ENCODE peak calls at places on chromosome 14, in four cellular contexts. One of them, this sample, is unnamed. For H3K36me3, the result is how much of the 10 kb centered on the place peaks cover.

GRCh38 chr14:64388533-64389243 is 535 bp downstream of the MTHFD1 start:
- DNase-seq in OCI-LY7: peak
- DNase-seq in trophoblast cell: peak
- DNase-seq in fibroblast of lung: peak
- DNase-seq in this sample: peak

GRCh38 chr14:60508707-60509437 is at the start of gene SIX6:
- DNase-seq in OCI-LY7: no peak
- DNase-seq in trophoblast cell: no peak
- DNase-seq in fibroblast of lung: no peak
- DNase-seq in this sample: no peak

GRCh38 chr14:62181591-62181990 is 419.4 kb downstream of the SNAPC1 start:
- DNase-seq in OCI-LY7: no peak
- DNase-seq in trophoblast cell: no peak
- DNase-seq in fibroblast of lung: no peak
- DNase-seq in this sample: no peak

GRCh38 chr14:58740584-58740983 is 102.8 kb downstream of the DACT1 start:
- DNase-seq in OCI-LY7: no peak
- DNase-seq in trophoblast cell: no peak
- DNase-seq in fibroblast of lung: no peak
- DNase-seq in this sample: no peak

GRCh38 chr14:88933203-88933602 is 108.8 kb downstream of the TTC8 start:
- DNase-seq in OCI-LY7: no peak
- DNase-seq in trophoblast cell: no peak
- DNase-seq in fibroblast of lung: no peak
- DNase-seq in this sample: no peak

GRCh38 chr14:99718031-99718810 is 34.1 kb downstream of the CYP46A1 start:
- DNase-seq in OCI-LY7: no peak
- DNase-seq in trophoblast cell: no peak
- DNase-seq in fibroblast of lung: no peak
- DNase-seq in this sample: no peak

GRCh38 chr14:25375639-25376038 is 325.7 kb upstream of the STXBP6 start:
- DNase-seq in OCI-LY7: no peak
- DNase-seq in trophoblast cell: no peak
- DNase-seq in fibroblast of lung: no peak
- DNase-seq in this sample: no peak

GRCh38 chr14:100677152-100677924 is 49.4 kb upstream of the DLK1 start:
- DNase-seq in OCI-LY7: no peak
- DNase-seq in trophoblast cell: peak
- DNase-seq in fibroblast of lung: peak
- DNase-seq in this sample: no peak

GRCh38 chr14:92586001-92586947 is 72.7 kb downstream of the RIN3 start:
- DNase-seq in OCI-LY7: no peak
- DNase-seq in trophoblast cell: no peak
- DNase-seq in fibroblast of lung: peak
- DNase-seq in this sample: no peak

GRCh38 chr14:26199599-26200370 is 398.0 kb downstream of the NOVA1 start:
- DNase-seq in OCI-LY7: no peak
- DNase-seq in trophoblast cell: no peak
- DNase-seq in fibroblast of lung: peak
- DNase-seq in this sample: no peak

GRCh38 chr14:59310644-59311043 is 122.2 kb downstream of the DAAM1 start:
- DNase-seq in OCI-LY7: peak
- DNase-seq in trophoblast cell: no peak
- DNase-seq in fibroblast of lung: peak
- DNase-seq in this sample: no peak

GRCh38 chr14:76104802-76105355 is 46.8 kb upstream of the GPATCH2L start:
- DNase-seq in OCI-LY7: no peak
- DNase-seq in trophoblast cell: no peak
- DNase-seq in fibroblast of lung: no peak
- DNase-seq in this sample: no peak

GRCh38 chr14:59631237-59631636 is 54.6 kb upstream of the CCDC175 start:
- DNase-seq in OCI-LY7: peak
- DNase-seq in trophoblast cell: no peak
- DNase-seq in fibroblast of lung: peak
- DNase-seq in this sample: no peak

GRCh38 chr14:62206456-62206855 is 444.2 kb downstream of the SNAPC1 start:
- DNase-seq in OCI-LY7: no peak
- DNase-seq in trophoblast cell: no peak
- DNase-seq in fibroblast of lung: peak
- DNase-seq in this sample: no peak

GRCh38 chr14:34593740-34594375 is 36.1 kb downstream of the SNX6 start:
- DNase-seq in OCI-LY7: no peak
- DNase-seq in trophoblast cell: no peak
- DNase-seq in fibroblast of lung: peak
- DNase-seq in this sample: no peak

GRCh38 chr14:27411021-27411420 is 813.2 kb upstream of the NOVA1 start:
- DNase-seq in OCI-LY7: no peak
- DNase-seq in trophoblast cell: no peak
- DNase-seq in fibroblast of lung: no peak
- DNase-seq in this sample: no peak

GRCh38 chr14:100790785-100791667 is 34.9 kb upstream of the MEG3 start:
- DNase-seq in OCI-LY7: no peak
- DNase-seq in trophoblast cell: no peak
- DNase-seq in fibroblast of lung: peak
- DNase-seq in this sample: no peak

GRCh38 chr14:20668969-20669368 is 15.4 kb upstream of the RNASE4 start:
- DNase-seq in OCI-LY7: no peak
- DNase-seq in trophoblast cell: no peak
- DNase-seq in fibroblast of lung: no peak
- DNase-seq in this sample: no peak

GRCh38 chr14:57378661-57379060 is 11.7 kb upstream of the NAA30 start:
- DNase-seq in OCI-LY7: no peak
- DNase-seq in trophoblast cell: no peak
- DNase-seq in fibroblast of lung: peak
- DNase-seq in this sample: no peak
- H3K4me2 ChIP-seq in OCI-LY7: no peak
- H3K4me2 ChIP-seq in trophoblast cell: no peak
- H3K4me2 ChIP-seq in fibroblast of lung: no peak
- H3K4me2 ChIP-seq in this sample: no peak

GRCh38 chr14:24236689-24237462 is 4.1 kb downstream of the GMPR2 start:
- DNase-seq in OCI-LY7: no peak
- DNase-seq in trophoblast cell: no peak
- DNase-seq in fibroblast of lung: no peak
- DNase-seq in this sample: no peak
- H3K36me3 ChIP-seq in OCI-LY7: half or more
- H3K36me3 ChIP-seq in trophoblast cell: under half
- H3K36me3 ChIP-seq in fibroblast of lung: under half
- H3K36me3 ChIP-seq in this sample: under half

DNA sequence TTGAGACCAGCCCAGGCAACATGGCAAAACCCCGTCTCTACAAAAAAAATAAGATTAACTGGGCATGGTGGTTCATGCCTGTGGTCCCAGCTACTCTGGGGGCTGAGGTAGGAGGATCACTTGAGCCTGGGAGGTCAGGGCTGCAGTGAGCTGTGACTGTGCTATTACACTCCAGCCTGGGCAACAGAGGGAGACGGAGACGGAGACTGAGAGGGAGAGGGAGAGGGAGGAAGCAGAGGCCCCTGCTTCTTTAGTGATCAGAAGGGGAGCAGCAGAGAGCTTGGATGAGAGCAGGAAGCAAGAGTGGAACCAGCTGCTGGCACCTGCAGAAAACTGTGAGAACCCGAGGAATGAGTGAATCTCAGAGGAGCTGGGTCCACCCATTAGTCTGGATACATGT is 45.9 kb downstream of the ISCA2 start:
- DNase-seq in OCI-LY7: no peak
- DNase-seq in trophoblast cell: no peak
- DNase-seq in fibroblast of lung: no peak
- DNase-seq in this sample: no peak
- H3K4me2 ChIP-seq in OCI-LY7: no peak
- H3K4me2 ChIP-seq in trophoblast cell: no peak
- H3K4me2 ChIP-seq in fibroblast of lung: no peak
- H3K4me2 ChIP-seq in this sample: no peak

DNA sequence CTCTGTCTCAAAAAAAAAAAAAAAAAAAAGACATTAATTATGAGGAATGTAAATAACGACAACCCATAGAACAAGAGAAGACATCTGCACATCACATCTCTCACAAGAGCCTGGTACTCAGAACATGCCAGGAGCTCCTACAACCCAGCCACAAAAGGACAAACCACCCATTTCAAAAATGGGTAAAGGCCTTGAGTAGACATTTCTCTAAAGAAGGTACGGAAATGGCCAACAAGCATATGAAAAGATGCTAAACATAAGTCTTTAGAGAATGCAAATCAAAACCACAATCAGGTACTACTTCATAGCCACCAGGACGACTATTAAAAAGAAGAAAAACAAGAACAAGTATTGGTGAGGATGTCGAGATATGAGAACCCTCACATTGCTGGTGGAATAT is 13.3 kb downstream of the AMN start:
- DNase-seq in OCI-LY7: peak
- DNase-seq in trophoblast cell: no peak
- DNase-seq in fibroblast of lung: no peak
- DNase-seq in this sample: no peak
- H3K36me3 ChIP-seq in OCI-LY7: under half
- H3K36me3 ChIP-seq in trophoblast cell: half or more
- H3K36me3 ChIP-seq in fibroblast of lung: under half
- H3K36me3 ChIP-seq in this sample: under half

GRCh38 chr14:104969741-104970230 is 8.4 kb downstream of the AHNAK2 start:
- DNase-seq in OCI-LY7: no peak
- DNase-seq in trophoblast cell: no peak
- DNase-seq in fibroblast of lung: no peak
- DNase-seq in this sample: no peak
- H3K4me2 ChIP-seq in OCI-LY7: no peak
- H3K4me2 ChIP-seq in trophoblast cell: no peak
- H3K4me2 ChIP-seq in fibroblast of lung: peak
- H3K4me2 ChIP-seq in this sample: peak

GRCh38 chr14:55535521-55536207 is 44.3 kb upstream of the KTN1 start:
- DNase-seq in OCI-LY7: no peak
- DNase-seq in trophoblast cell: no peak
- DNase-seq in fibroblast of lung: no peak
- DNase-seq in this sample: peak
- H3K36me3 ChIP-seq in OCI-LY7: under half
- H3K36me3 ChIP-seq in trophoblast cell: under half
- H3K36me3 ChIP-seq in fibroblast of lung: under half
- H3K36me3 ChIP-seq in this sample: under half

GRCh38 chr14:36646664-36647416 is 14.8 kb upstream of the PAX9 start:
- DNase-seq in OCI-LY7: no peak
- DNase-seq in trophoblast cell: no peak
- DNase-seq in fibroblast of lung: no peak
- DNase-seq in this sample: no peak
- H3K4me2 ChIP-seq in OCI-LY7: no peak
- H3K4me2 ChIP-seq in trophoblast cell: peak
- H3K4me2 ChIP-seq in fibroblast of lung: peak
- H3K4me2 ChIP-seq in this sample: no peak

GRCh38 chr14:93825235-93825553 is 36.9 kb upstream of the PRIMA1 start:
- DNase-seq in OCI-LY7: no peak
- DNase-seq in trophoblast cell: no peak
- DNase-seq in fibroblast of lung: no peak
- DNase-seq in this sample: no peak
- H3K36me3 ChIP-seq in OCI-LY7: under half
- H3K36me3 ChIP-seq in trophoblast cell: under half
- H3K36me3 ChIP-seq in fibroblast of lung: under half
- H3K36me3 ChIP-seq in this sample: under half

GRCh38 chr14:77641534-77642341 is 25.3 kb upstream of the SPTLC2 start:
- DNase-seq in OCI-LY7: no peak
- DNase-seq in trophoblast cell: peak
- DNase-seq in fibroblast of lung: peak
- DNase-seq in this sample: peak

GRCh38 chr14:77638738-77639137 is 22.3 kb upstream of the SPTLC2 start:
- DNase-seq in OCI-LY7: no peak
- DNase-seq in trophoblast cell: peak
- DNase-seq in fibroblast of lung: peak
- DNase-seq in this sample: peak

GRCh38 chr14:77642407-77642806 is 26.0 kb upstream of the SPTLC2 start:
- DNase-seq in OCI-LY7: no peak
- DNase-seq in trophoblast cell: no peak
- DNase-seq in fibroblast of lung: no peak
- DNase-seq in this sample: no peak

GRCh38 chr14:77645520-77646230 is 29.2 kb upstream of the SPTLC2 start:
- DNase-seq in OCI-LY7: no peak
- DNase-seq in trophoblast cell: peak
- DNase-seq in fibroblast of lung: no peak
- DNase-seq in this sample: no peak

DNA sequence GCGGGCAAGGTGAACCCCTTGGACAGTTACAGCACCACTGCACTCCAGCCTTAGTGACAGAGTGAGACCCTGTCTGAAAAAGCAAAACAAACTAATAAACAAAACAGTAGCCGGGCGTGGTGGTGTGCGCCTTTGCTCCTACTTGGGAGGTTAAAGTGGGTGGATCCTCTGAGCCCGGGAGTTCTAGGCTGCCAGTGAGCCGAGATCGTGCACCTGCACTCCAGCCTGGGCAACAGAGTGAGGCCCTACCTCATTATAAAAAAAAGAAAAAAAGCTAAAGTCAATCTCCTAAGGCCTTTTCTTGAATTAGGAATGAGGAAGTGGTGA is 24.7 kb upstream of the SPTLC2 start:
- DNase-seq in OCI-LY7: peak
- DNase-seq in trophoblast cell: no peak
- DNase-seq in fibroblast of lung: no peak
- DNase-seq in this sample: no peak
- H3K4me2 ChIP-seq in OCI-LY7: peak
- H3K4me2 ChIP-seq in trophoblast cell: no peak
- H3K4me2 ChIP-seq in fibroblast of lung: peak
- H3K4me2 ChIP-seq in this sample: peak

GRCh38 chr14:91337699-91338335 is 79.8 kb downstream of the CCDC88C start:
- DNase-seq in OCI-LY7: no peak
- DNase-seq in trophoblast cell: no peak
- DNase-seq in fibroblast of lung: no peak
- DNase-seq in this sample: no peak
- H3K36me3 ChIP-seq in OCI-LY7: half or more
- H3K36me3 ChIP-seq in trophoblast cell: under half
- H3K36me3 ChIP-seq in fibroblast of lung: under half
- H3K36me3 ChIP-seq in this sample: under half